ENCODE peak calls at places on chromosome 14, in six cellular contexts. One of them, this sample, is unnamed. For H3K36me3, the result is how much of the 10 kb centered on the place peaks cover.

GRCh38 chr14:79557309-79557708 is 654.0 kb downstream of the DIO2 start:
- DNase-seq in body of pancreas: no peak
- DNase-seq in cardiac muscle cell: no peak
- DNase-seq in PC-9: no peak
- DNase-seq in naive thymus-derived CD4-positive, alpha-beta T cell: no peak
- DNase-seq in testis: no peak
- DNase-seq in this sample: no peak

GRCh38 chr14:84006643-84007137 is 1523.3 kb upstream of the FLRT2 start:
- DNase-seq in testis: no peak
- DNase-seq in body of pancreas: peak
- DNase-seq in PC-9: no peak
- DNase-seq in naive thymus-derived CD4-positive, alpha-beta T cell: no peak
- DNase-seq in cardiac muscle cell: peak
- DNase-seq in this sample: no peak

GRCh38 chr14:69398818-69399210 is 322 bp downstream of the SLC39A9 start:
- DNase-seq in cardiac muscle cell: no peak
- DNase-seq in naive thymus-derived CD4-positive, alpha-beta T cell: no peak
- DNase-seq in testis: no peak
- DNase-seq in body of pancreas: no peak
- DNase-seq in PC-9: no peak
- DNase-seq in this sample: no peak

GRCh38 chr14:103194256-103195045 is 71.2 kb downstream of the TNFAIP2 start:
- DNase-seq in cardiac muscle cell: no peak
- DNase-seq in PC-9: peak
- DNase-seq in testis: no peak
- DNase-seq in body of pancreas: no peak
- DNase-seq in naive thymus-derived CD4-positive, alpha-beta T cell: no peak
- DNase-seq in this sample: no peak

GRCh38 chr14:101972126-101972785 is 7.9 kb downstream of the DYNC1H1 start:
- DNase-seq in cardiac muscle cell: no peak
- DNase-seq in PC-9: peak
- DNase-seq in naive thymus-derived CD4-positive, alpha-beta T cell: no peak
- DNase-seq in testis: peak
- DNase-seq in body of pancreas: peak
- DNase-seq in this sample: peak

GRCh38 chr14:51442513-51443175 is 202.6 kb downstream of the TMX1 start:
- DNase-seq in testis: no peak
- DNase-seq in body of pancreas: no peak
- DNase-seq in cardiac muscle cell: no peak
- DNase-seq in PC-9: peak
- DNase-seq in naive thymus-derived CD4-positive, alpha-beta T cell: no peak
- DNase-seq in this sample: peak

GRCh38 chr14:65658202-65658601 is 245.7 kb downstream of the FUT8 start:
- DNase-seq in PC-9: no peak
- DNase-seq in cardiac muscle cell: no peak
- DNase-seq in testis: no peak
- DNase-seq in naive thymus-derived CD4-positive, alpha-beta T cell: no peak
- DNase-seq in body of pancreas: no peak
- DNase-seq in this sample: no peak

GRCh38 chr14:50947446-50947845 is 3.2 kb upstream of the PYGL start:
- DNase-seq in testis: no peak
- DNase-seq in PC-9: no peak
- DNase-seq in body of pancreas: no peak
- DNase-seq in naive thymus-derived CD4-positive, alpha-beta T cell: no peak
- DNase-seq in cardiac muscle cell: no peak
- DNase-seq in this sample: no peak

GRCh38 chr14:101398011-101398410 is 163.3 kb upstream of the DIO3 start:
- DNase-seq in testis: no peak
- DNase-seq in PC-9: no peak
- DNase-seq in body of pancreas: no peak
- DNase-seq in cardiac muscle cell: no peak
- DNase-seq in naive thymus-derived CD4-positive, alpha-beta T cell: no peak
- DNase-seq in this sample: no peak

GRCh38 chr14:99648385-99648784 is 3.5 kb downstream of the HHIPL1 start:
- DNase-seq in body of pancreas: no peak
- DNase-seq in naive thymus-derived CD4-positive, alpha-beta T cell: no peak
- DNase-seq in testis: no peak
- DNase-seq in PC-9: no peak
- DNase-seq in cardiac muscle cell: no peak
- DNase-seq in this sample: no peak

GRCh38 chr14:60862283-60862682 is 118.6 kb downstream of the TRMT5 start:
- DNase-seq in testis: peak
- DNase-seq in body of pancreas: peak
- DNase-seq in cardiac muscle cell: peak
- DNase-seq in naive thymus-derived CD4-positive, alpha-beta T cell: no peak
- DNase-seq in PC-9: peak
- DNase-seq in this sample: no peak

GRCh38 chr14:55802986-55803431 is 223.0 kb downstream of the KTN1 start:
- DNase-seq in naive thymus-derived CD4-positive, alpha-beta T cell: no peak
- DNase-seq in testis: no peak
- DNase-seq in PC-9: peak
- DNase-seq in body of pancreas: no peak
- DNase-seq in cardiac muscle cell: no peak
- DNase-seq in this sample: no peak

GRCh38 chr14:103008768-103009342 is 48.5 kb downstream of the CDC42BPB start:
- DNase-seq in body of pancreas: no peak
- DNase-seq in naive thymus-derived CD4-positive, alpha-beta T cell: no peak
- DNase-seq in testis: no peak
- DNase-seq in cardiac muscle cell: no peak
- DNase-seq in PC-9: peak
- DNase-seq in this sample: peak

GRCh38 chr14:65336191-65336591 is 76.3 kb upstream of the FUT8 start:
- DNase-seq in body of pancreas: no peak
- DNase-seq in testis: no peak
- DNase-seq in naive thymus-derived CD4-positive, alpha-beta T cell: no peak
- DNase-seq in PC-9: no peak
- DNase-seq in cardiac muscle cell: no peak
- DNase-seq in this sample: peak

DNA sequence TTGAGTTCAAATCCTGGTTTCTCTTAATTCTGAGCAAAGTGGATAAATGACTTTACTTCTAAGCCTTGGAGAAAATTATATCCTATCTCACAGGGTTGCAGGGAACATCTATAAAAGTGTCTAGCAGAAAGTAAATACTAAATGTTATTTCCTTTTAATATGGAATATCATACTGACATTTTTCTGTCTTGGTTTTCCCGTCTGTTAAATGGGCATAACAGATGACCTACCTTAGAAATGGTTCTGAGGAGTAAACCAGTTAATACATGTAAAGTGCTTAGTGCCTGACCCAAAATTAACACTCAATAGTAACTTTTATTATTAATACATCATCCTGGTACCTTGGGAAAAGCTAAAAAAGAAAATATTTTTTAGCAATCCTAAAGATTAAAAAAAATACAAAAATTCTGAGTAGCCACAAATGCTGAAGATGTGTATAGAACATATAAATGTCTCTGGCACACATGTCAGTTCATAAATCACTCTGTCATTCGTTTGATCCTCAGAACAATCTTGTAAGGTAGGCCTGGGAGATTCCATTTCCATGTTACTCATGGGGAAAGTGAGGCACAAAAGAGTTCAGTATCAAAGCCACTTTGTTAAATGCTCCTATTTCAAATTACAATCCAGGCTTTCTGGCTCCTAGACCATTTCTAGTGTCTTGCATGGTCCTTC is 1.3 kb downstream of the VIPAS39 start:
- DNase-seq in cardiac muscle cell: no peak
- DNase-seq in body of pancreas: no peak
- DNase-seq in naive thymus-derived CD4-positive, alpha-beta T cell: no peak
- DNase-seq in testis: no peak
- DNase-seq in PC-9: no peak
- DNase-seq in this sample: no peak
- H3K4me3 ChIP-seq in cardiac muscle cell: peak
- H3K4me3 ChIP-seq in body of pancreas: no peak
- H3K4me3 ChIP-seq in naive thymus-derived CD4-positive, alpha-beta T cell: peak
- H3K4me3 ChIP-seq in testis: peak
- H3K4me3 ChIP-seq in PC-9: peak
- H3K4me3 ChIP-seq in this sample: no peak

DNA sequence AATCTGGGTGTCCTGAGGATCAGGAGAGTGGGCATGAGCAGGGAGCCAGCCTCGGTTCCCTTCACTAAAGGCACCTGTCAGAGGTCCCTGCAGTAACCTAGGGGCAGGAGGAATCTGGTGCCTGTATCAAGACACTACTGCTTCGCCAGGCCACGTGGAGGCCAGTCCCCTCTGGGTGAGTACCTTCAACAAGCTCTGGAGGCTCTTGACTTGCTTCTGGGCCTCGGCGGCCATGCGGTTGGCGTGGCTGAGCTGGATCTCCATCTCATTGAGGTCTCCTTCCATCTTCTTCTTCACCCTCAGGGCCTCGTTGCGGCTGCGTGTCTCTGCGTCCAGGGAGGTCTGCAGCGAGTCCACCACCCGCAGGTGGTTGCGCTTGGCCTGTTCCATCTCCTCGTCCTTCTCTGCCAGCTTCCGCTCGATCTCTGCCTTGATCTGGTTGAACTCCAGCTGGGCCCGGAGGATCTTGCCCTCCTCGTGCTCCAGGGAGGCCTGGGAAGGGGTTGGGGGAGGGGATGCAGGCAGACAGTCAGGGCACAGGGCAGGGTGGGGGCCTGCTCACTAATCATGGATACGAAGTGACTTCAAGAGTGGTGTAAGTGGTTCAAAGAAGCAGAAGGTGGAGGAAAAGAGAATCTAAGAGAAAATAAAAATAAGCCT is 7.9 kb upstream of the MYH6 start:
- DNase-seq in cardiac muscle cell: no peak
- DNase-seq in body of pancreas: no peak
- DNase-seq in testis: no peak
- DNase-seq in naive thymus-derived CD4-positive, alpha-beta T cell: no peak
- DNase-seq in PC-9: no peak
- DNase-seq in this sample: no peak
- H3K27ac ChIP-seq in cardiac muscle cell: peak
- H3K27ac ChIP-seq in body of pancreas: peak
- H3K27ac ChIP-seq in testis: no peak
- H3K27ac ChIP-seq in naive thymus-derived CD4-positive, alpha-beta T cell: no peak
- H3K27ac ChIP-seq in PC-9: no peak
- H3K27ac ChIP-seq in this sample: no peak

DNA sequence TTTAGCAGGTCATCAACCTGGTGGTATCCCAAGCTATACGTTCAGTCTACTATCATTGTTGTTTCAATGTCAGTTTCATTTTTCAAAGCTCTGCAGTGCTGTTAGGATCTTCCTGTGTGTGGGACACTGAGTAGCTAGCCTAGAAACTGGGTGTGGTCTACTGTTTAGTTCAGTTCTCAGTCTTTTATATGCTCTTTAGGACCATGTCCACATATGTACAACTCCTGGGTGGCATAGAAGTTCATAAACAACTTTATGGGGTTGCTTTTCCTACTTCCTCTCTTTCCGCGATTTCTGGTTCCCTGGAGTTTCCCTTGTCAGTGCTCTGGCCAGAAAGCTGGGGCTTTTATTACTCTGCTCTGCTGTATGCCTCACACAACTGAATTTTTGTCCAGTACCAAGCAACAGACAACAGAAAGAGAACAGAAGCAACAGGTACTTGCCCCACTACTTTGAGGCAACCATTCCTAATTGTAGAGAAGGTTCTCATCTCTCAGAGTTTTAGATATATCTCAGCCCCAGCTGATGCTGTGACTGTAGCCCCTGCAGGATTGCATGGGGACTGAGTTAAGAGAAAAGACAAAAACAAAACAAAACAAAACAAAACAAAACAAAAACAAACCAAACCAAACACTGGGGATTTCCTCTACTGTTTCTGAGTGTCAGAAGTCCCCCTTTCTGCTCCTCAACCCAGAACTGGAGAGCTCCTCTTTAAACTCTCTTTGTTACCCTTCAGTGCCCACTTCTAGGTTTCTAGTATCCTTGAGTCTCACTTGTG is 30.3 kb downstream of the MIS18BP1 start:
- DNase-seq in PC-9: no peak
- DNase-seq in naive thymus-derived CD4-positive, alpha-beta T cell: no peak
- DNase-seq in cardiac muscle cell: no peak
- DNase-seq in body of pancreas: no peak
- DNase-seq in testis: no peak
- DNase-seq in this sample: no peak
- H3K36me3 ChIP-seq in PC-9: under half
- H3K36me3 ChIP-seq in naive thymus-derived CD4-positive, alpha-beta T cell: under half
- H3K36me3 ChIP-seq in cardiac muscle cell: under half
- H3K36me3 ChIP-seq in body of pancreas: under half
- H3K36me3 ChIP-seq in testis: under half
- H3K36me3 ChIP-seq in this sample: under half

DNA sequence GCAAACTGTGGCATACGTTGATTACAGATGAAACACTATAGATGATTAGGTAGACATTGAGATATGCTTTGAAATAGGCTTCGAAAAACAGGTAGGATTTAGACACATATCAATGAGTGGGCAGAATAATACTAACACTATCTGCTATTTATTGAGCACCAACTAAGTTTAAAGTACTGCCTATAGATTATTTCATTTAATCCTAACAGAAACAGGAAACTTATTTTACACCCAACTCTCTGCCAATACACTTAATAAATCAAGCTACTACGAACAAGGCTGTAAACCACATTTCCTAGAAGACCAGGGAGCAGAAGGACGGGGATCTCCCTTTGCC is 363 bp upstream of the VRK1 start:
- DNase-seq in naive thymus-derived CD4-positive, alpha-beta T cell: no peak
- DNase-seq in body of pancreas: no peak
- DNase-seq in testis: no peak
- DNase-seq in cardiac muscle cell: no peak
- DNase-seq in PC-9: no peak
- DNase-seq in this sample: no peak
- H3K4me3 ChIP-seq in naive thymus-derived CD4-positive, alpha-beta T cell: peak
- H3K4me3 ChIP-seq in body of pancreas: no peak
- H3K4me3 ChIP-seq in testis: peak
- H3K4me3 ChIP-seq in cardiac muscle cell: no peak
- H3K4me3 ChIP-seq in PC-9: no peak
- H3K4me3 ChIP-seq in this sample: no peak

DNA sequence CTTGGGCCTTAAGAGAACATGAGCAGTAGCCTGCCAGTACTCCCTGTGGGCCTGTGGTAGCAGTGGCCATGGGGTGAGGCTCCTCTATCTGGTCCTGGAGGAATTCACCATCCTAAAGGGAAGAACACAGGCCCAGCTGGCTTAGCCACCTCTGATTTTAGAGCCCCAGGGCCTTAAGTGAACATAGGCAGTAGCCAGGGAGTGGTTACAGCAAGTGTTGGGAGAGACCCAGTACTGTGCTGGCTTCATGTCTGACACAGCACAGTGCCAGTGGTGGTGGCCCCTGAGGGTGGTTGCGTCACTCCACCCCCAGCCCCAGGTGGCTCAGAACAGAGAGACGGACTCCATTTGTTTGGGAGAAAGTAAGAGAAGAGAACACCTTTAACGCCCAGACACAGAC is 105.1 kb downstream of the TXNDC16 start:
- DNase-seq in PC-9: no peak
- DNase-seq in body of pancreas: no peak
- DNase-seq in cardiac muscle cell: no peak
- DNase-seq in testis: no peak
- DNase-seq in naive thymus-derived CD4-positive, alpha-beta T cell: no peak
- DNase-seq in this sample: no peak
- H3K27ac ChIP-seq in PC-9: no peak
- H3K27ac ChIP-seq in body of pancreas: no peak
- H3K27ac ChIP-seq in cardiac muscle cell: no peak
- H3K27ac ChIP-seq in testis: no peak
- H3K27ac ChIP-seq in naive thymus-derived CD4-positive, alpha-beta T cell: no peak
- H3K27ac ChIP-seq in this sample: no peak

GRCh38 chr14:75442642-75443041 is 14.8 kb downstream of the JDP2 start:
- DNase-seq in naive thymus-derived CD4-positive, alpha-beta T cell: no peak
- DNase-seq in body of pancreas: no peak
- DNase-seq in testis: no peak
- DNase-seq in cardiac muscle cell: no peak
- DNase-seq in PC-9: peak
- DNase-seq in this sample: no peak
- H3K36me3 ChIP-seq in naive thymus-derived CD4-positive, alpha-beta T cell: under half
- H3K36me3 ChIP-seq in body of pancreas: under half
- H3K36me3 ChIP-seq in testis: under half
- H3K36me3 ChIP-seq in cardiac muscle cell: under half
- H3K36me3 ChIP-seq in PC-9: half or more
- H3K36me3 ChIP-seq in this sample: under half